ENCODE peak calls at places on chromosome 22, in ten cellular contexts. H is right lobe of liver, E is skeletal muscle cell, A is lung, B is aorta, X is endothelial cell of umbilical vein, N is heart left ventricle, U is AG10803, Q is thoracic aorta, O is AG04449. C is an unnamed sample.

GRCh38 chr22:32830473-32830872 is 29.0 kb downstream of the TIMP3 start:
- DNase-seq in H (peak), E (no peak), A (no peak), B (no peak), X (peak), N (peak), U (no peak), Q (no peak), O (no peak), C (no peak)

GRCh38 chr22:44395116-44396005 is 82.6 kb upstream of the SHISAL1 start:
- DNase-seq in H (peak), E (no peak), A (no peak), B (peak), X (no peak), N (peak), U (no peak), Q (no peak), O (no peak), C (no peak)

GRCh38 chr22:18000441-18001039 is 23.8 kb downstream of the MICAL3 start:
- DNase-seq in H (peak), E (no peak), A (no peak), B (peak), X (peak), N (peak), U (no peak), Q (no peak), O (no peak), C (no peak)

GRCh38 chr22:44500623-44501022 is 2.6 kb upstream of the RTL6 start:
- DNase-seq in H (no peak), E (no peak), A (no peak), B (no peak), X (no peak), N (no peak), U (no peak), Q (no peak), O (no peak), C (no peak)

GRCh38 chr22:47628477-47629272 is 866.2 kb downstream of the TBC1D22A start:
- DNase-seq in H (no peak), E (no peak), A (peak), B (no peak), X (no peak), N (no peak), U (no peak), Q (no peak), O (no peak), C (no peak)

GRCh38 chr22:24418786-24419479 is 8.5 kb upstream of the ADORA2A start:
- DNase-seq in H (no peak), E (no peak), A (no peak), B (no peak), X (no peak), N (no peak), U (no peak), Q (no peak), O (no peak), C (no peak)

GRCh38 chr22:40855960-40856512 is 403 bp downstream of the ST13 start:
- DNase-seq in H (peak), E (no peak), A (no peak), B (peak), X (peak), N (no peak), U (peak), Q (no peak), O (no peak), C (no peak)

GRCh38 chr22:25890651-25891050 is 148.7 kb downstream of the MYO18B start:
- DNase-seq in H (no peak), E (no peak), A (no peak), B (no peak), X (no peak), N (no peak), U (no peak), Q (no peak), O (no peak), C (no peak)

GRCh38 chr22:26548984-26549383 is 36.7 kb upstream of the TFIP11 start:
- DNase-seq in H (no peak), E (no peak), A (no peak), B (no peak), X (no peak), N (no peak), U (no peak), Q (no peak), O (no peak), C (no peak)

GRCh38 chr22:19011075-19011474 is 75.0 kb upstream of the PRODH start:
- DNase-seq in H (no peak), E (no peak), A (no peak), B (no peak), X (no peak), N (no peak), U (no peak), Q (no peak), O (no peak), C (no peak)

GRCh38 chr22:31616315-31616980 is 45.6 kb downstream of the PISD start:
- DNase-seq in H (no peak), E (no peak), A (no peak), B (no peak), X (no peak), N (peak), U (no peak), Q (no peak), O (no peak), C (no peak)

GRCh38 chr22:26360169-26360885 is 68.7 kb upstream of the ASPHD2 start:
- DNase-seq in H (no peak), E (peak), A (peak), B (peak), X (peak), N (no peak), U (peak), Q (peak), O (no peak), C (no peak)

GRCh38 chr22:41217553-41218157 is 12.5 kb downstream of the L3MBTL2 start:
- DNase-seq in H (no peak), E (peak), A (peak), B (no peak), X (peak), N (peak), U (peak), Q (no peak), O (peak), C (no peak)

GRCh38 chr22:38347944-38348750 is 30.9 kb upstream of the CSNK1E start:
- DNase-seq in H (peak), E (no peak), A (no peak), B (no peak), X (no peak), N (peak), U (peak), Q (no peak), O (no peak), C (peak)

GRCh38 chr22:41856484-41856883 is 23.6 kb downstream of the SREBF2 start:
- DNase-seq in H (no peak), E (no peak), A (no peak), B (no peak), X (no peak), N (no peak), U (no peak), Q (no peak), O (no peak), C (no peak)

GRCh38 chr22:27593378-27593777 is 208.2 kb downstream of the MN1 start:
- DNase-seq in H (no peak), E (no peak), A (no peak), B (no peak), X (no peak), N (no peak), U (no peak), Q (no peak), O (no peak), C (no peak)

GRCh38 chr22:24423519-24424000 is 3.8 kb upstream of the ADORA2A start:
- DNase-seq in H (no peak), E (no peak), A (peak), B (peak), X (peak), N (peak), U (no peak), Q (no peak), O (no peak), C (no peak)

GRCh38 chr22:34736081-34736480 is 329.9 kb upstream of the ISX start:
- DNase-seq in H (no peak), E (no peak), A (no peak), B (no peak), X (no peak), N (no peak), U (no peak), Q (no peak), O (no peak), C (no peak)
- H3K4me3 ChIP-seq in H (no peak), E (no peak), A (no peak), B (no peak), X (no peak), N (no peak), U (no peak), Q (no peak), O (no peak), C (no peak)

GRCh38 chr22:22001664-22002525 is 19.3 kb upstream of the TOP3B start:
- DNase-seq in H (no peak), E (no peak), A (no peak), B (no peak), X (no peak), N (no peak), U (no peak), Q (no peak), O (no peak), C (no peak)

GRCh38 chr22:21996175-21996574 is 13.6 kb upstream of the TOP3B start:
- DNase-seq in H (no peak), E (no peak), A (no peak), B (no peak), X (no peak), N (no peak), U (no peak), Q (no peak), O (no peak), C (no peak)

GRCh38 chr22:21994881-21995444 is 12.4 kb upstream of the TOP3B start:
- DNase-seq in H (no peak), E (no peak), A (no peak), B (no peak), X (no peak), N (no peak), U (no peak), Q (no peak), O (no peak), C (no peak)

GRCh38 chr22:21995660-21996059 is 13.1 kb upstream of the TOP3B start:
- DNase-seq in H (no peak), E (no peak), A (no peak), B (no peak), X (no peak), N (no peak), U (no peak), Q (no peak), O (no peak), C (no peak)

DNA sequence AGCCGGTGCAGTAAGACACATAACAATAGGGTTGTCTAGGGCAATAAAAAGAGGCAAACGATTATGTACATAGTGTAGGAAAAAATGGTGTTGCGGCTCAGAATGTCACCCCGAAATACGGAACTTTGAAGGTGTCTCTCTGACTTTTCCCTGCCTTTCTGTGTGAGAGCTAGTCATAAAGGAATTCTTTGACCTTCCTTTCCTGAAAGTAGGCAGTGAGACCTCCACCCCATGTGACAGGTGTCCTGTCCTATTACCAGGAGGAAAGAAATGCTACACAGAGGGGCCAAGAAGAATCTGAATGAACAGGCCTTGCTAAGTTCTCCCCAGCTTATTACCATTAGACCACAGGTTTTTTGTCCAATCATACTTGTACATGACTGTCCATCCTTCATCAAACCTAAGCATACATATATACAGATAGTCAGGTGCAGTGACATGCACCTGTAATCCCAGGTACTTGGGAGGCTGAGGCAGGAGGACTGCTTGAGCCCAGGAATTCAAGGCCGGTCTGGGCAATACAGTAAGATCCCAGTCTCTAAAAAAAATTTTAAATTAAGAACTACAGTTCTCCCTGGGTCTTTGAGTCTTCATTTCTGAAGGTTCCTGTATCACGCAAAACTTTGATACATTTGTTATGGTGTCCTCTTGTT is 16.1 kb upstream of the TOP3B start:
- DNase-seq in H (no peak), E (no peak), A (no peak), B (no peak), X (no peak), N (no peak), U (no peak), Q (no peak), O (no peak), C (no peak)
- H3K4me3 ChIP-seq in H (no peak), E (no peak), A (no peak), B (no peak), X (no peak), N (no peak), U (no peak), Q (no peak), O (no peak), C (no peak)

DNA sequence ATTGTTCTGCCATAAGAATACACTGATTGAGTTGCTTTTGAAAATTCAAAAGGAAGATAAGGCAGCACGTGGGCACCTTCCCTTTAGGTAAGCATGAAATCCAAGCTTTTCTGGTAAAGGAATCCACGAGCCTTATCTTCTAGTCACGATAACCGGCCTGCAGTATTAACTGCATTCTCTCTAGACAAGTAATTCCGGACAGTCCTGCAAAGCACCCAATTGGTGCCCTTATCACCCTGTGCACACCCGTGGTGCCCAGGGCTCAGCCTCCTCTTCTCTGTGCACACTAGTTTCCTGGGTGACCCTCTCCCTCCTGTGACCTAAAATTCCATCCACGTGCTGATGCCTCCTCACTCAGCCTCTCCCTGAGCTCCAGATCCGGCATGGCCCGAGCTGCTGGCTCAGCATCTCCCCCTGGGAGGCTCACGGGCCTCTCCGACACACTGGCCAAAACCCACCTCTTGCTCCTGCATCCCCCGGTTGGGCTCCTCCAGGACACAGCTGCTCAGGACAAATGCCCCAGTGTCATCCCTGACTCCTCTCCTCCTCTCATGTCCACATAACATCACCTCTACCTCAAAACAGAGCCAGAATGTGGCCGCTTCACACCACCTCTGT is 63.7 kb downstream of the PACSIN2 start:
- DNase-seq in H (no peak), E (no peak), A (no peak), B (peak), X (no peak), N (no peak), U (no peak), Q (no peak), O (no peak), C (no peak)
- H3K4me3 ChIP-seq in H (no peak), E (no peak), A (no peak), B (no peak), X (no peak), N (no peak), U (no peak), Q (no peak), O (no peak), C (no peak)

GRCh38 chr22:23184100-23184763 is 3.9 kb downstream of the BCR start:
- DNase-seq in H (no peak), E (no peak), A (no peak), B (no peak), X (no peak), N (no peak), U (no peak), Q (no peak), O (no peak), C (no peak)
- H3K4me3 ChIP-seq in H (no peak), E (no peak), A (no peak), B (no peak), X (peak), N (peak), U (no peak), Q (peak), O (no peak), C (no peak)

GRCh38 chr22:20130319-20130718 is 1.3 kb upstream of the ZDHHC8 start:
- DNase-seq in H (no peak), E (no peak), A (no peak), B (no peak), X (no peak), N (no peak), U (no peak), Q (no peak), O (no peak), C (no peak)
- H3K4me3 ChIP-seq in H (no peak), E (peak), A (no peak), B (no peak), X (no peak), N (peak), U (no peak), Q (peak), O (no peak), C (no peak)

DNA sequence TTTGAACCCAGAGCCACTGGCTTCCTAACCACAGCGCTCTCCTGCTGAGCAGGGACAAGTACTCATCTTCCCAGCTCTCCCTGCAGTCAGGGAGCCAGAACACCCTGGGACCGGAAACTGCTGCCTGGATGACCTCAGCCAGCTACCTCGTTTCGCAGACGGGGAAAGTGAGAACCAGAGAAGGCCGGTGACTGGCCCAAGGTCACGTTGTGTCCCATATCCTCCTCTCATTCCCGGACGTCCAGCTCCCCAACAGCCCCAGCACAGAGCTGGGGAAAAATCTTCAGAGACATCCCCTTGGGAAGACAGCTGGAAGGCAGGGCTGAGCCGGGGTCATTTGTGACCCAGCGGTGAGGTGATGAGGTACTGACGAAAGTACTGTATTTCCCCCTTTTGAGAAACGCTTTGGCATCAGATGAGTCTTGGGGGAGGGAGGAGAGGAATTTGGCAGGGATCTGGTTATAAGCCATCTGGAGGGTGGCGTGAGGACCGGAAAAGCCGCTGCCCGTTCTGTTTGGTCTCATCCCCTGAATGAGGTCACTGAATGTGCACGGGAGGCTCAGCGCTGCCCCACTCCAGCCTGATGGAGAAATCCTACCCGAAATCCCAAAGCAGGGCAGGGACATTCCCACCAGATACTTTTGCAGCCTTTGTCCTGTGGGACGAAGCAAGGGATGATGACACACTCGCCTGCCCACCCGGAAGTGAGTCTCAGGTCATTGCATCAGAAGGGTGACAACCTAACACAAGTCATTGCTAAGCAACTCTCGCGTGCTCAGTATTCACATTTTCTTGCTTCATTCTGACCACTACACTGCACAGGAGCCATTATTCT is 41.1 kb downstream of the LIF start:
- DNase-seq in H (peak), E (peak), A (no peak), B (no peak), X (no peak), N (no peak), U (peak), Q (no peak), O (peak), C (peak)
- H3K4me3 ChIP-seq in H (no peak), E (no peak), A (no peak), B (no peak), X (no peak), N (no peak), U (peak), Q (no peak), O (no peak), C (peak)

GRCh38 chr22:49770454-49771265 is 57.0 kb downstream of the BRD1 start:
- DNase-seq in H (peak), E (no peak), A (no peak), B (peak), X (no peak), N (peak), U (no peak), Q (no peak), O (no peak), C (no peak)
- H3K4me3 ChIP-seq in H (no peak), E (no peak), A (no peak), B (no peak), X (no peak), N (no peak), U (no peak), Q (no peak), O (no peak), C (no peak)

GRCh38 chr22:46006379-46007002 is 29.5 kb upstream of the WNT7B start:
- DNase-seq in H (peak), E (peak), A (peak), B (peak), X (peak), N (peak), U (peak), Q (peak), O (peak), C (peak)
- H3K4me3 ChIP-seq in H (no peak), E (peak), A (no peak), B (no peak), X (no peak), N (peak), U (peak), Q (peak), O (peak), C (peak)

DNA sequence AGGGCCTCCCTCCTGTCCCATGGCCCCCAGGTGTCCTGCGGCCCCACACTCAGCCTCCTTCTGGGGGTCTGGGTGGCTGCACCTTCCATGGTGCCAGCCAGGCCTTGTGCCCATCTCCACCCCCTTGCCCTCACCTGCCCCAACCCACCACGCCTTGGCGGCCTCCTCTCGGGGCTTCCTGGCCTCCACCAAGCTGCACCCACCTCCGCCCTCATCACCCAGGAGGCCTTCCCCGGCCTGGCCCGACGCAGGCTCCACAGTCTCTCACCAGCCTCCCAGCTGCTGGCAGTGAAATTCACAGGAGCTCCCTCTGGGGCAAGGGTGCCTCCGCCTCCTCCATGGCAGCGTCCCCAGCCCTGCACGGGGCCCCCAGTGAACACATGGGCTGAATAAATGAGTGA is 35.9 kb upstream of the WNT7B start:
- DNase-seq in H (peak), E (no peak), A (no peak), B (peak), X (no peak), N (peak), U (no peak), Q (no peak), O (no peak), C (no peak)
- H3K4me3 ChIP-seq in H (peak), E (no peak), A (no peak), B (no peak), X (no peak), N (peak), U (peak), Q (peak), O (no peak), C (no peak)

DNA sequence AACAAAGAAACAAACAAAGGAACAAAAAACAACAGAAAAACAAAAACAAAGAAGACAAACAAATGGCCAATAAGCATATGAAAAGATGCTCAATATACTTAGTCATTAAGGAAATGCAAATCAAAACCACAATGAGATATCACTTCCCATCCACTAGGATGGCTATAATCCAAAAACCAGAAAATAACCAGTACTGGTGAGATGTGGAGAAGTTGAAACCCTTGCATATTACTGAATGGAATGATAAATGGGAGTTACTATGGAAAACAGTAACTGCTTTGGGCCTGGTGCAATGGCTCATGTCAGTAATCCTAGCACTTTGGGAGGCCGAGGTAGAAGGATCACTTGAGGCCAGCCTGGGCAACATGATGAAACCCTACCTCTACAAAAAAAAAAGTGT is 44.9 kb upstream of the RBFOX2 start:
- DNase-seq in H (no peak), E (no peak), A (no peak), B (no peak), X (no peak), N (no peak), U (peak), Q (no peak), O (no peak), C (no peak)
- H3K4me3 ChIP-seq in H (no peak), E (no peak), A (no peak), B (no peak), X (no peak), N (no peak), U (no peak), Q (no peak), O (no peak), C (no peak)